ENCODE peak calls at places on chromosome 12, in ten cellular contexts. B, O, K, M, D, Z, S, Q, J and H are unnamed samples.
A peak's percentile ranks its signal among the peaks of the same experiment; 100 is the strongest.

GRCh38 chr12:83827193-83827592 is 1085.4 kb downstream of the SLC6A15 start:
- DNase-seq in J (no peak), M (no peak), D (no peak), Q (no peak), B (no peak), S (no peak), K (no peak), Z (no peak), O (no peak), H (no peak)

GRCh38 chr12:13008741-13009380 is 8.8 kb upstream of the HEBP1 start:
- DNase-seq in B (no peak), D (no peak), K (no peak), J (no peak), Q (no peak), M (no peak), O (no peak), Z (peak; percentile 16), S (no peak), H (no peak)

GRCh38 chr12:6606331-6607131 is 648 bp downstream of the CHD4 start:
- DNase-seq in M (peak; percentile 40), O (no peak), D (peak; percentile 43), B (peak; percentile 53), Z (no peak), S (peak; percentile 9), K (peak; percentile 67), Q (peak; percentile 24), J (peak; percentile 37), H (no peak)

GRCh38 chr12:109069307-109070231 is 17.2 kb downstream of the USP30 start:
- DNase-seq in S (no peak), D (no peak), J (no peak), O (no peak), B (no peak), Q (no peak), K (no peak), Z (no peak), M (no peak), H (no peak)

GRCh38 chr12:23066095-23066494 is 441.1 kb downstream of the ETNK1 start:
- DNase-seq in O (no peak), D (no peak), M (no peak), J (no peak), Z (peak; percentile 72), K (no peak), Q (no peak), B (no peak), S (no peak), H (no peak)

GRCh38 chr12:72747460-72747859 is 475.3 kb downstream of the TRHDE start:
- DNase-seq in Z (no peak), J (no peak), D (no peak), O (no peak), Q (no peak), B (peak; percentile 28), M (no peak), S (no peak), K (no peak), H (no peak)

GRCh38 chr12:52730383-52730782 is 27.1 kb upstream of the KRT77 start:
- DNase-seq in D (no peak), K (no peak), Z (no peak), S (no peak), M (no peak), Q (no peak), J (no peak), O (no peak), B (no peak), H (no peak)

GRCh38 chr12:67320614-67321305 is 51.6 kb downstream of the CAND1 start:
- DNase-seq in K (no peak), M (peak; percentile 41), S (peak; percentile 19), D (no peak), B (peak; percentile 17), O (no peak), Q (no peak), Z (peak; percentile 17), J (no peak), H (no peak)

GRCh38 chr12:111578276-111578970 is 20.7 kb downstream of the ATXN2 start:
- DNase-seq in D (no peak), B (peak; percentile 73), O (no peak), K (no peak), J (no peak), Q (no peak), S (peak; percentile 76), Z (peak; percentile 88), M (peak; percentile 93), H (peak; percentile 83)

GRCh38 chr12:22014783-22015144 is 31.3 kb upstream of the CMAS start:
- DNase-seq in S (no peak), Z (no peak), D (no peak), K (no peak), O (no peak), M (no peak), B (peak; percentile 12), J (no peak), Q (no peak), H (peak; percentile 48)

GRCh38 chr12:78918221-78918620 is 53.6 kb downstream of the SYT1 start:
- DNase-seq in B (no peak), J (no peak), Q (no peak), S (no peak), O (no peak), M (no peak), K (no peak), D (no peak), Z (no peak), H (no peak)

GRCh38 chr12:1660304-1661187 is 30.3 kb upstream of the ADIPOR2 start:
- DNase-seq in K (peak; percentile 84), S (no peak), J (peak; percentile 11), O (no peak), D (no peak), Z (no peak), B (peak; percentile 72), Q (no peak), M (peak; percentile 92), H (no peak)

GRCh38 chr12:6827437-6827894 is 741 bp upstream of the P3H3 start:
- DNase-seq in B (peak; percentile 80), O (peak; percentile 20), J (no peak), Q (peak; percentile 90), Z (peak; percentile 61), M (no peak), K (peak; percentile 93), D (peak; percentile 63), S (peak; percentile 81), H (peak; percentile 81)

GRCh38 chr12:29516431-29516875 is 19.0 kb upstream of the OVCH1 start:
- DNase-seq in Z (peak; percentile 83), D (no peak), B (peak; percentile 49), S (peak; percentile 23), M (no peak), K (no peak), O (no peak), J (no peak), Q (no peak), H (peak; percentile 10)

GRCh38 chr12:1518763-1519516 is 75.4 kb downstream of the FBXL14 start:
- DNase-seq in D (no peak), B (peak; percentile 74), Z (peak; percentile 91), O (no peak), Q (no peak), K (no peak), M (peak; percentile 92), J (no peak), S (peak; percentile 91), H (peak; percentile 81)